ENCODE peak calls at places on chromosomes 12 and 14, in eight cellular contexts. X is esophagus muscularis mucosa, H is uterus, I is lower leg skin, R is GM12892, S is A549, N is adrenal gland, D is endothelial cell of umbilical vein. Q is an unnamed sample.

GRCh38 chr12:43648636-43649035 is 96.6 kb upstream of the ADAMTS20 start:
- DNase-seq in X (no peak), H (no peak), I (no peak), R (no peak), S (no peak), N (no peak), D (no peak), Q (no peak)

GRCh38 chr12:125981610-125982253 is 916.5 kb downstream of the AACS start:
- DNase-seq in X (no peak), H (no peak), I (no peak), R (no peak), S (no peak), N (no peak), D (no peak), Q (no peak)

GRCh38 chr14:100292301-100292775 is 13.9 kb downstream of the SLC25A29 start:
- DNase-seq in X (no peak), H (peak), I (peak), R (no peak), S (no peak), N (no peak), D (no peak), Q (no peak)

GRCh38 chr14:90159147-90159546 is 97.2 kb upstream of the PSMC1 start:
- DNase-seq in X (no peak), H (no peak), I (no peak), R (no peak), S (no peak), N (peak), D (no peak), Q (no peak)

GRCh38 chr14:36408388-36408787 is 88.0 kb upstream of the MBIP start:
- DNase-seq in X (no peak), H (no peak), I (no peak), R (no peak), S (no peak), N (no peak), D (no peak), Q (no peak)

GRCh38 chr12:122473543-122474323 is 27.0 kb downstream of the ZCCHC8 start:
- DNase-seq in X (no peak), H (peak), I (no peak), R (peak), S (no peak), N (no peak), D (no peak), Q (peak)

GRCh38 chr12:84910549-84911241 is 1.9 kb downstream of the SLC6A15 start:
- DNase-seq in X (no peak), H (no peak), I (no peak), R (no peak), S (no peak), N (no peak), D (no peak), Q (no peak)

GRCh38 chr12:62426095-62426488 is 40.5 kb upstream of the MON2 start:
- DNase-seq in X (no peak), H (no peak), I (no peak), R (no peak), S (no peak), N (no peak), D (no peak), Q (no peak)

GRCh38 chr14:33460119-33460518 is 490.8 kb downstream of the EGLN3 start:
- DNase-seq in X (no peak), H (no peak), I (no peak), R (no peak), S (no peak), N (no peak), D (no peak), Q (no peak)

GRCh38 chr12:9741726-9742125 is 8.8 kb upstream of the CLECL1 start:
- DNase-seq in X (no peak), H (no peak), I (no peak), R (no peak), S (no peak), N (no peak), D (no peak), Q (no peak)

GRCh38 chr12:75666980-75667359 is 155.6 kb upstream of the KRR1 start:
- DNase-seq in X (no peak), H (no peak), I (no peak), R (no peak), S (no peak), N (no peak), D (peak), Q (no peak)

GRCh38 chr12:41636658-41637057 is 448.5 kb downstream of the PDZRN4 start:
- DNase-seq in X (no peak), H (no peak), I (no peak), R (no peak), S (no peak), N (no peak), D (no peak), Q (no peak)

GRCh38 chr12:50948798-50949197 is 3.5 kb upstream of the HIGD1C start:
- DNase-seq in X (no peak), H (no peak), I (no peak), R (no peak), S (no peak), N (no peak), D (no peak), Q (no peak)

GRCh38 chr12:19397534-19397933 is 41.8 kb upstream of the AEBP2 start:
- DNase-seq in X (no peak), H (no peak), I (peak), R (no peak), S (no peak), N (no peak), D (no peak), Q (no peak)

GRCh38 chr14:81427348-81428058 is 27.4 kb upstream of the STON2 start:
- DNase-seq in X (no peak), H (no peak), I (peak), R (no peak), S (no peak), N (peak), D (no peak), Q (peak)

GRCh38 chr12:20883288-20883687 is 72.8 kb downstream of the SLCO1B3 start:
- DNase-seq in X (no peak), H (peak), I (no peak), R (no peak), S (no peak), N (peak), D (peak), Q (no peak)

GRCh38 chr12:58922849-58923248 is 2.5 kb upstream of the LRIG3 start:
- DNase-seq in X (no peak), H (no peak), I (no peak), R (no peak), S (no peak), N (no peak), D (peak), Q (no peak)

GRCh38 chr12:92487138-92487485 is 215.7 kb upstream of the PLEKHG7 start:
- DNase-seq in X (no peak), H (no peak), I (no peak), R (no peak), S (no peak), N (no peak), D (no peak), Q (no peak)

GRCh38 chr12:111394480-111394879 is 11.2 kb upstream of the SH2B3 start:
- DNase-seq in X (peak), H (no peak), I (no peak), R (no peak), S (no peak), N (no peak), D (no peak), Q (peak)

GRCh38 chr14:49581209-49581960 is 4.8 kb downstream of the RPS29 start:
- DNase-seq in X (no peak), H (no peak), I (no peak), R (no peak), S (no peak), N (no peak), D (no peak), Q (no peak)

GRCh38 chr12:121391619-121392324 is 8.1 kb upstream of the RNF34 start:
- DNase-seq in X (no peak), H (peak), I (peak), R (no peak), S (no peak), N (peak), D (no peak), Q (no peak)

GRCh38 chr12:53430116-53430515 is 6.5 kb downstream of the AMHR2 start:
- DNase-seq in X (no peak), H (no peak), I (no peak), R (no peak), S (no peak), N (no peak), D (no peak), Q (no peak)

GRCh38 chr12:3085341-3086125 is 8.4 kb downstream of the TSPAN9 start:
- DNase-seq in X (no peak), H (no peak), I (no peak), R (no peak), S (no peak), N (no peak), D (no peak), Q (no peak)

GRCh38 chr12:14567311-14568195 is at the start of gene PLBD1:
- DNase-seq in X (no peak), H (peak), I (peak), R (peak), S (peak), N (peak), D (peak), Q (peak)

GRCh38 chr14:79576434-79576833 is 634.9 kb downstream of the DIO2 start:
- DNase-seq in X (no peak), H (no peak), I (no peak), R (no peak), S (no peak), N (peak), D (no peak), Q (no peak)

GRCh38 chr12:75827061-75827460 is 204.5 kb downstream of the PHLDA1 start:
- DNase-seq in X (no peak), H (no peak), I (no peak), R (no peak), S (no peak), N (no peak), D (no peak), Q (no peak)

GRCh38 chr12:123952037-123952436 is 20.6 kb downstream of the CCDC92 start:
- DNase-seq in X (no peak), H (no peak), I (no peak), R (no peak), S (no peak), N (no peak), D (peak), Q (no peak)

GRCh38 chr14:100640481-100641273 is 53.5 kb upstream of the BEGAIN start:
- DNase-seq in X (no peak), H (no peak), I (no peak), R (no peak), S (no peak), N (no peak), D (no peak), Q (no peak)

GRCh38 chr14:105029402-105029801 is 8.5 kb upstream of the CDCA4 start:
- DNase-seq in X (no peak), H (no peak), I (no peak), R (no peak), S (no peak), N (no peak), D (no peak), Q (no peak)

GRCh38 chr12:131454418-131455217 is 256.3 kb upstream of the SFSWAP start:
- DNase-seq in X (no peak), H (no peak), I (peak), R (peak), S (peak), N (peak), D (no peak), Q (no peak)

GRCh38 chr12:49121047-49121696 is 10.0 kb downstream of the TUBA1B start:
- DNase-seq in X (no peak), H (peak), I (no peak), R (no peak), S (peak), N (peak), D (peak), Q (peak)

GRCh38 chr12:53939141-53940108 is 794 bp downstream of the HOXC13 start:
- DNase-seq in X (no peak), H (no peak), I (peak), R (no peak), S (peak), N (no peak), D (no peak), Q (no peak)

GRCh38 chr12:1852076-1852475 is 31.7 kb downstream of the LRTM2 start:
- DNase-seq in X (no peak), H (no peak), I (no peak), R (no peak), S (no peak), N (no peak), D (no peak), Q (no peak)

GRCh38 chr12:120972870-120973543 is 5.3 kb upstream of the HNF1A start:
- DNase-seq in X (no peak), H (no peak), I (no peak), R (no peak), S (no peak), N (no peak), D (no peak), Q (no peak)

GRCh38 chr12:106417926-106418910 is 60.7 kb downstream of the POLR3B start:
- DNase-seq in X (no peak), H (no peak), I (no peak), R (no peak), S (no peak), N (peak), D (no peak), Q (no peak)

GRCh38 chr12:54418441-54419087 is 502 bp downstream of the ITGA5 start:
- DNase-seq in X (no peak), H (no peak), I (peak), R (no peak), S (no peak), N (no peak), D (no peak), Q (peak)

GRCh38 chr14:90276627-90277367 is 20.4 kb downstream of the PSMC1 start:
- DNase-seq in X (no peak), H (no peak), I (peak), R (no peak), S (no peak), N (no peak), D (no peak), Q (no peak)

GRCh38 chr14:39431416-39432178 is 636 bp downstream of the FBXO33 start:
- DNase-seq in X (no peak), H (peak), I (peak), R (peak), S (peak), N (peak), D (peak), Q (peak)

GRCh38 chr12:33752854-33753253 is 269.4 kb upstream of the ALG10 start:
- DNase-seq in X (no peak), H (no peak), I (no peak), R (no peak), S (no peak), N (no peak), D (no peak), Q (no peak)

GRCh38 chr12:116525418-116526001 is 33.7 kb upstream of the MAP1LC3B2 start:
- DNase-seq in X (no peak), H (peak), I (peak), R (no peak), S (peak), N (peak), D (peak), Q (no peak)

DNA sequence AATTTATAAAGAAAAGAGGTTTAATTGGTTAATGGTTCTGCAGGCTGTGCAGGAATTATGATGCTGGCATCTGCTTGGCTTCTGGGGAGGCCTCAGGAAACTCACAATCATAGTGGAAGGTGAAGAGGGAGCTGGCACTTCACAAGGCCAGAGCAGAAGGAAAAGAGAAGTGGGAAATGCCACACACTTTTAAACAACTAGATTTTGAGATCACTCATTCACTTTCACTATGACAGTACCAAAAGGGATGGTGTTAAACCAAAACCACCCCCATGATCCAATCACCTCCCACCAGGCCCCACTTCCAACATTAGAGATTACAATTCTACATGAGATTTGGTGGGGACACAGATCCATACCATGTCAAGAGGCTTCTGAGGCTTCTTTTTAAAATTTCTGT is 62.6 kb downstream of the SLC38A4 start:
- DNase-seq in X (no peak), H (no peak), I (no peak), R (no peak), S (no peak), N (no peak), D (no peak), Q (no peak)
- TF ChIP-seq POLR2A in X (no peak), H (no peak), I (no peak), R (no peak), S (no peak), N (no peak), D (no peak), Q (no peak)

GRCh38 chr14:74710477-74710876 is 2.4 kb downstream of the AREL1 start:
- DNase-seq in X (no peak), H (no peak), I (no peak), R (no peak), S (no peak), N (no peak), D (no peak), Q (no peak)

GRCh38 chr14:74713395-74713735 is 421 bp downstream of the FCF1 start:
- DNase-seq in X (no peak), H (no peak), I (no peak), R (no peak), S (no peak), N (no peak), D (no peak), Q (no peak)

GRCh38 chr14:74712499-74713394 is at the start of the genes AREL1 and FCF1:
- DNase-seq in X (peak), H (peak), I (peak), R (peak), S (peak), N (peak), D (peak), Q (peak)
- TF ChIP-seq POLR2A in X (peak), H (peak), I (peak), R (peak), S (peak), N (peak), D (peak), Q (peak)

DNA sequence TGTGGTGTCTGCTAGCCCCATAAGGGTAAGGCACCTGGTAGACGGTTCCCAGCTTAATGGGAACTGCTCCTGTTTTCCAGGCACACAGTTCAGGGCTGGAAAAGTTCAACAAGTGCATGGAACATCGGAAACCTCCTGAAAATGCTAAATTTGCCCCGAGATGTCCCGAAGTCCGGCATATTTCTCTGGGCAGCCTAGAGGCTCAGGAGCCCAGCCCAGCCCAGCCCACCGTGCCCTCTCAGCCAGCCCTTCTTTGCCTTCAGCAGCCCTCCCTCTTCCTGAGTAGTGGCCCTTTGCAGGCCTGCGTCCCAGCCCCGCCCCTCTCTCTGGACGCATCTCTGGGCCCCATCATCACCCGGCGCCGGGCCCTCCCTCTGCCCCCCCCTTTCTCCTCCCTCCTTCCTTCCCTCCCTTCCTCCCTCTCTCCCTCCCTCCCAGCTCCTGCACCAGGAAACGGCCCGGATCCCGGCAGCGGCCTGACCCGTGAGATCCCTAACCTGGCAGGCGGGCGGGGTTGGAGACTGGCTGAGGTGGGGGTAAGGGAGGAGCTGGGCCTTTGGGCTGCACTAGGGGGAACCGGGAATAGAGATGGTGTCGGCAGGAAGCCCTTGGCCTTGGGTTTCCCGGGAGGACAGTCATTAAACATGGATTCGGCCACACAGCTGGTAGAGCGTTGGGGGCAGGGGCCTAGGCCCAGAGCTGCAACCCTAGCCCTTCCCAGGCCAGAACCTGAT is at the start of gene BCL2L2:
- DNase-seq in X (peak), H (peak), I (peak), R (peak), S (peak), N (peak), D (peak), Q (peak)
- TF ChIP-seq POLR2A in X (peak), H (peak), I (peak), R (peak), S (peak), N (peak), D (peak), Q (peak)

GRCh38 chr12:6457220-6457945 is 5.5 kb downstream of the TAPBPL start:
- DNase-seq in X (no peak), H (no peak), I (peak), R (no peak), S (no peak), N (no peak), D (no peak), Q (no peak)
- TF ChIP-seq POLR2A in X (no peak), H (no peak), I (no peak), R (peak), S (no peak), N (no peak), D (no peak), Q (no peak)

DNA sequence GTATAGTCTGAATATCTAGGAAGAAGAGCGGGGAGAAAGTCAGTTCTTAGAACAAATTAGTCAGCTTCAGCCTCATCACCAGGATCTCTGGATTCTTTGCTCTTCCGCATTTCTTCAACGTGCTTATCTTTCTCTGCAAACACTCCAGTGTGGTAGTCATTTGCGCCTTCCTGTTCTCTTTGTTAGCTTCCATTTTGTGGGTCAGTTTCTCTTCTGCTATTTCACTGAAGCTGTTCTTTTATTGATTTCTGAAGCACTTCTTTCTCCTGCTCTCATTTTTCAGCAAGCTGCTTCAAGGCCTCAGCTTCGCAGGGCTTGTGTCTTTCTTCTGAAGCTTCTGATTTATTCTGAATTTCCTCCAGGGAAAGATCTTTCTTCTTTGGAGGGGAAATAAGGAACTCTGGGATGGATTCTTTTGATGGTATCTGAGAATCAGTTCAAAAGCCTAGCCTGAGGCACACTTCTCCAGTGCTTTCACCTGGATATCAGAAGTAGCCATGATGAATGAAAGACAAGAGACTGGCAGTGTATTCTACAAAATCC is 13.5 kb downstream of the AMN1 start:
- DNase-seq in X (no peak), H (no peak), I (no peak), R (peak), S (no peak), N (no peak), D (peak), Q (no peak)
- TF ChIP-seq POLR2A in X (no peak), H (no peak), I (no peak), R (peak), S (no peak), N (no peak), D (peak), Q (no peak)

DNA sequence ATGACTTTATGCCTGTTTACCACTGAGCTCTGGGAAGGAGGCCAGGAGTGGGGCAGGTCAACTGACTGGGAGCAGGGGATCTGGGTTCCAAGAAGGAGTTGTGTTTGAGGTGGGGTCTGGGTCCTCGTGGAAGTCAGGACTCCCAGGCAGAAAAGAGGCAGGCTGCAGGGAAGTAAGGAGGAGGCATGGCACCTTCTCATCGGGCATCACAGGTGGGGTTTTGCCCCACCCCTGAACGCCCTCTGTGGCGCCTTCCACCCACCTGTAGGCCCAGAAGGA is 386 bp downstream of the LTB4R2 start:
- DNase-seq in X (no peak), H (no peak), I (no peak), R (no peak), S (no peak), N (no peak), D (no peak), Q (no peak)
- TF ChIP-seq POLR2A in X (no peak), H (no peak), I (no peak), R (no peak), S (no peak), N (no peak), D (no peak), Q (no peak)